ENCODE peak calls at places on chromosomes 6 and 20, in ten cellular contexts. A, O, F, J, Z, M, K, R, E and T are unnamed samples.

GRCh38 chr20:58461104-58461503 is 54.1 kb downstream of the APCDD1L start:
- DNase-seq in E (no peak), M (no peak), A (no peak), R (no peak), J (no peak), O (no peak), Z (no peak), F (no peak), K (no peak), T (no peak)

GRCh38 chr20:57106030-57106682 is 160.3 kb downstream of the BMP7 start:
- DNase-seq in Z (no peak), O (peak; percentile 56), F (no peak), K (no peak), J (no peak), M (no peak), E (no peak), A (no peak), R (no peak), T (no peak)

GRCh38 chr20:41533537-41534136 is 84.5 kb downstream of the CHD6 start:
- DNase-seq in O (no peak), Z (no peak), A (no peak), E (no peak), F (peak; percentile 10), K (no peak), J (no peak), R (no peak), M (no peak), T (no peak)

GRCh38 chr6:72787521-72788031 is 165.7 kb downstream of the KCNQ5 start:
- DNase-seq in Z (peak; percentile 78), R (no peak), E (peak; percentile 53), M (no peak), A (no peak), F (no peak), O (no peak), K (no peak), J (no peak), T (no peak)

GRCh38 chr6:113699239-113699638 is 157.9 kb upstream of the MARCKS start:
- DNase-seq in R (no peak), M (no peak), K (no peak), E (no peak), F (no peak), O (no peak), A (no peak), Z (no peak), J (no peak), T (no peak)

GRCh38 chr6:166046232-166046631 is 121.4 kb downstream of the TBXT start:
- DNase-seq in M (no peak), J (no peak), Z (peak; percentile 95), E (peak; percentile 40), R (no peak), K (no peak), F (no peak), A (no peak), O (no peak), T (no peak)

GRCh38 chr6:37570801-37571200 is 71.1 kb upstream of the CCDC167 start:
- DNase-seq in R (no peak), M (no peak), O (no peak), E (no peak), K (no peak), A (no peak), J (no peak), F (no peak), Z (no peak), T (no peak)

GRCh38 chr6:35128496-35128895 is 12.6 kb downstream of the TCP11 start:
- DNase-seq in J (no peak), M (no peak), R (no peak), K (no peak), F (no peak), A (no peak), O (no peak), Z (no peak), E (no peak), T (no peak)

GRCh38 chr20:51803157-51803854 is 985 bp upstream of the SALL4 start:
- DNase-seq in Z (no peak), A (no peak), K (no peak), E (no peak), R (no peak), O (no peak), M (no peak), J (no peak), F (no peak), T (no peak)

GRCh38 chr6:159045826-159046225 is 1.0 kb upstream of the TAGAP start:
- DNase-seq in J (no peak), F (no peak), A (no peak), E (no peak), R (no peak), Z (no peak), K (no peak), M (no peak), O (no peak), T (no peak)

GRCh38 chr6:53822355-53823115 is 27.7 kb downstream of the LRRC1 start:
- DNase-seq in M (no peak), R (no peak), J (no peak), F (no peak), K (no peak), E (no peak), A (no peak), Z (no peak), O (no peak), T (no peak)

GRCh38 chr20:47544240-47544639 is 42.6 kb downstream of the NCOA3 start:
- DNase-seq in K (peak; percentile 36), J (no peak), Z (peak; percentile 62), R (no peak), O (no peak), A (no peak), E (no peak), M (no peak), F (no peak), T (no peak)

GRCh38 chr6:166058064-166058739 is 109.4 kb downstream of the TBXT start:
- DNase-seq in R (peak; percentile 65), J (no peak), O (no peak), K (no peak), M (peak; percentile 61), A (no peak), Z (peak; percentile 13), E (no peak), F (no peak), T (no peak)

GRCh38 chr6:84860493-84860892 is 96.1 kb upstream of the TBX18 start:
- DNase-seq in Z (no peak), E (no peak), R (no peak), J (no peak), A (no peak), F (no peak), O (no peak), K (no peak), M (no peak), T (no peak)

GRCh38 chr20:61218886-61219480 is 33.1 kb upstream of the CDH4 start:
- DNase-seq in J (no peak), O (no peak), F (no peak), K (no peak), R (no peak), Z (peak; percentile 44), M (no peak), E (peak; percentile 51), A (no peak), T (no peak)

GRCh38 chr20:58107533-58107932 is 120.9 kb downstream of the ANKRD60 start:
- DNase-seq in A (no peak), M (no peak), O (no peak), E (no peak), K (no peak), R (no peak), F (no peak), J (no peak), Z (no peak), T (no peak)

GRCh38 chr6:144578385-144579350 is 293.5 kb downstream of the UTRN start:
- DNase-seq in A (no peak), J (no peak), K (no peak), R (no peak), E (peak; percentile 35), O (no peak), F (no peak), M (no peak), Z (peak; percentile 48), T (no peak)

GRCh38 chr20:45781391-45781931 is 10.2 kb downstream of the WFDC3 start:
- DNase-seq in J (no peak), F (no peak), Z (peak; percentile 90), E (peak; percentile 67), O (no peak), R (no peak), M (no peak), K (peak; percentile 88), A (no peak), T (no peak)

GRCh38 chr6:133631421-133631820 is 257.5 kb upstream of the TCF21 start:
- DNase-seq in O (no peak), M (no peak), E (no peak), K (peak; percentile 88), F (no peak), R (no peak), A (no peak), J (no peak), Z (peak; percentile 85), T (no peak)

GRCh38 chr6:161584051-161584450 is 310.2 kb upstream of the AGPAT4 start:
- DNase-seq in O (no peak), J (no peak), R (no peak), Z (no peak), F (no peak), E (no peak), K (no peak), M (no peak), A (no peak), T (no peak)

GRCh38 chr6:37077459-37078296 is 72.2 kb downstream of the FGD2 start:
- DNase-seq in R (peak; percentile 86), F (no peak), M (no peak), J (no peak), A (no peak), O (no peak), K (peak; percentile 9), Z (peak; percentile 85), E (peak; percentile 94), T (peak; percentile 70)

GRCh38 chr20:13008761-13009681 is at the start of gene SPTLC3:
- DNase-seq in J (no peak), E (no peak), A (no peak), Z (peak; percentile 33), O (no peak), F (no peak), M (peak; percentile 21), R (no peak), K (no peak), T (no peak)